ENCODE peak calls at places on chromosomes 7 and 10, in six cellular contexts. One of them, this sample, is unnamed.

GRCh38 chr10:15869935-15870334 is 9.6 kb upstream of the MINDY3 start:
- DNase-seq in kidney: no peak
- DNase-seq in ovary: no peak
- DNase-seq in epithelial cell of esophagus: no peak
- DNase-seq in NCI-H2081: no peak
- DNase-seq in mesothelial cell of epicardium: no peak
- DNase-seq in this sample: no peak

GRCh38 chr7:134885967-134886352 is 100.3 kb upstream of the AGBL3 start:
- DNase-seq in kidney: no peak
- DNase-seq in ovary: no peak
- DNase-seq in epithelial cell of esophagus: peak; percentile 83
- DNase-seq in NCI-H2081: peak; percentile 39
- DNase-seq in mesothelial cell of epicardium: no peak
- DNase-seq in this sample: no peak

GRCh38 chr10:13892871-13893270 is 306.1 kb downstream of the PRPF18 start:
- DNase-seq in kidney: no peak
- DNase-seq in ovary: no peak
- DNase-seq in epithelial cell of esophagus: no peak
- DNase-seq in NCI-H2081: no peak
- DNase-seq in mesothelial cell of epicardium: no peak
- DNase-seq in this sample: no peak

GRCh38 chr7:25391295-25391861 is 163.1 kb upstream of the NPVF start:
- DNase-seq in kidney: no peak
- DNase-seq in ovary: no peak
- DNase-seq in epithelial cell of esophagus: peak; percentile 19
- DNase-seq in NCI-H2081: peak; percentile 17
- DNase-seq in mesothelial cell of epicardium: no peak
- DNase-seq in this sample: no peak

GRCh38 chr10:133009218-133009954 is 67.0 kb upstream of the CFAP46 start:
- DNase-seq in kidney: peak; percentile 93
- DNase-seq in ovary: no peak
- DNase-seq in epithelial cell of esophagus: no peak
- DNase-seq in NCI-H2081: no peak
- DNase-seq in mesothelial cell of epicardium: no peak
- DNase-seq in this sample: no peak

GRCh38 chr10:101331960-101332359 is 22.0 kb upstream of the BTRC start:
- DNase-seq in kidney: no peak
- DNase-seq in ovary: no peak
- DNase-seq in epithelial cell of esophagus: peak; percentile 32
- DNase-seq in NCI-H2081: peak; percentile 2
- DNase-seq in mesothelial cell of epicardium: no peak
- DNase-seq in this sample: peak; percentile 38

GRCh38 chr10:34032564-34032963 is 698.1 kb upstream of the NRP1 start:
- DNase-seq in kidney: no peak
- DNase-seq in ovary: no peak
- DNase-seq in epithelial cell of esophagus: no peak
- DNase-seq in NCI-H2081: no peak
- DNase-seq in mesothelial cell of epicardium: no peak
- DNase-seq in this sample: no peak

GRCh38 chr7:105136221-105136620 is 122.2 kb downstream of the KMT2E start:
- DNase-seq in kidney: no peak
- DNase-seq in ovary: no peak
- DNase-seq in epithelial cell of esophagus: no peak
- DNase-seq in NCI-H2081: no peak
- DNase-seq in mesothelial cell of epicardium: no peak
- DNase-seq in this sample: no peak

GRCh38 chr7:120442838-120443237 is 169.9 kb downstream of the KCND2 start:
- DNase-seq in kidney: no peak
- DNase-seq in ovary: no peak
- DNase-seq in epithelial cell of esophagus: no peak
- DNase-seq in NCI-H2081: no peak
- DNase-seq in mesothelial cell of epicardium: no peak
- DNase-seq in this sample: no peak

GRCh38 chr10:104650072-104650471 is 9.0 kb downstream of the SORCS3 start:
- DNase-seq in kidney: no peak
- DNase-seq in ovary: no peak
- DNase-seq in epithelial cell of esophagus: peak; percentile 13
- DNase-seq in NCI-H2081: no peak
- DNase-seq in mesothelial cell of epicardium: no peak
- DNase-seq in this sample: no peak

GRCh38 chr10:45602082-45602730 is 70.4 kb downstream of the ZFAND4 start:
- DNase-seq in kidney: no peak
- DNase-seq in ovary: no peak
- DNase-seq in epithelial cell of esophagus: peak; percentile 9
- DNase-seq in NCI-H2081: no peak
- DNase-seq in mesothelial cell of epicardium: no peak
- DNase-seq in this sample: no peak

GRCh38 chr7:155407799-155408198 is 50.1 kb upstream of the EN2 start:
- DNase-seq in kidney: no peak
- DNase-seq in ovary: no peak
- DNase-seq in epithelial cell of esophagus: no peak
- DNase-seq in NCI-H2081: no peak
- DNase-seq in mesothelial cell of epicardium: no peak
- DNase-seq in this sample: no peak

GRCh38 chr10:86979296-86979818 is 11.1 kb downstream of the ADIRF start:
- DNase-seq in kidney: no peak
- DNase-seq in ovary: no peak
- DNase-seq in epithelial cell of esophagus: no peak
- DNase-seq in NCI-H2081: no peak
- DNase-seq in mesothelial cell of epicardium: no peak
- DNase-seq in this sample: no peak

This sample was measured in SHP77.